ENCODE peak calls at places on chromosomes 12 and 14, in five cellular contexts. K, A, P, W and S are unnamed samples.

GRCh38 chr12:18258929-18259328 is 2.4 kb upstream of the PIK3C2G start:
- DNase-seq in W (no peak), A (no peak), K (no peak), P (no peak), S (no peak)

GRCh38 chr12:98440165-98440581 is 75.2 kb upstream of the TMPO start:
- DNase-seq in P (no peak), W (peak; percentile 89), A (peak; percentile 87), K (peak; percentile 95), S (no peak)

GRCh38 chr12:42794811-42795210 is 205.3 kb upstream of the PRICKLE1 start:
- DNase-seq in A (no peak), K (peak; percentile 55), P (no peak), W (no peak), S (no peak)

GRCh38 chr12:118337194-118337838 is 35.4 kb downstream of the TAOK3 start:
- DNase-seq in A (no peak), W (no peak), K (no peak), P (no peak), S (no peak)

GRCh38 chr12:113162102-113163029 is 12.8 kb downstream of the CFAP73 start:
- DNase-seq in A (no peak), W (no peak), P (peak; percentile 88), K (peak; percentile 67), S (no peak)

GRCh38 chr14:62143235-62143634 is 381.0 kb downstream of the SNAPC1 start:
- DNase-seq in P (no peak), W (peak; percentile 40), A (no peak), K (peak; percentile 70), S (no peak)

GRCh38 chr12:113980537-113981337 is 14.6 kb upstream of the RBM19 start:
- DNase-seq in W (peak; percentile 81), A (peak; percentile 28), P (peak; percentile 76), K (peak; percentile 75), S (no peak)

GRCh38 chr14:69648480-69649414 is 37.4 kb downstream of the SUSD6 start:
- DNase-seq in P (no peak), K (peak; percentile 60), W (no peak), A (no peak), S (no peak)

GRCh38 chr12:68963456-68963859 is 30.5 kb upstream of the CPM start:
- DNase-seq in W (peak; percentile 50), A (no peak), K (peak; percentile 23), P (no peak), S (no peak)

GRCh38 chr12:122850048-122850445 is 14.8 kb downstream of the HIP1R start:
- DNase-seq in P (no peak), W (no peak), A (no peak), K (no peak), S (no peak)

GRCh38 chr12:101209319-101210302 is at the start of gene SLC5A8:
- DNase-seq in A (no peak), K (no peak), W (no peak), P (peak; percentile 33), S (no peak)

GRCh38 chr12:53200458-53201169 is 6.4 kb downstream of the ITGB7 start:
- DNase-seq in W (no peak), P (no peak), K (no peak), A (no peak), S (no peak)

GRCh38 chr12:43336962-43337555 is 214.9 kb downstream of the ADAMTS20 start:
- DNase-seq in A (no peak), W (peak; percentile 34), P (peak; percentile 18), K (peak; percentile 74), S (no peak)

GRCh38 chr14:61246721-61247120 is 34.4 kb downstream of the TMEM30B start:
- DNase-seq in A (no peak), K (no peak), P (no peak), W (no peak), S (no peak)

GRCh38 chr12:114750905-114751304 is 66.9 kb upstream of the TBX3 start:
- DNase-seq in K (no peak), P (no peak), W (no peak), A (no peak), S (no peak)

GRCh38 chr14:32129124-32129523 is 52.0 kb downstream of the ARHGAP5 start:
- DNase-seq in K (peak; percentile 70), W (peak; percentile 14), P (no peak), A (no peak), S (no peak)

GRCh38 chr12:118064608-118065007 is 3.6 kb upstream of the WSB2 start:
- DNase-seq in W (no peak), K (no peak), A (no peak), P (peak; percentile 64), S (no peak)

GRCh38 chr14:100532154-100532915 is 54.9 kb downstream of the BEGAIN start:
- DNase-seq in P (no peak), A (peak; percentile 10), W (no peak), K (no peak), S (peak; percentile 80)

GRCh38 chr12:1184402-1184801 is 193.4 kb downstream of the ERC1 start:
- DNase-seq in A (no peak), P (no peak), W (no peak), K (no peak), S (no peak)

GRCh38 chr12:31485570-31485969 is 105.4 kb downstream of the DENND5B start:
- DNase-seq in P (no peak), W (no peak), A (no peak), K (no peak), S (no peak)

GRCh38 chr14:24817638-24818053 is 183.7 kb upstream of the GZMB start:
- DNase-seq in A (no peak), P (no peak), K (peak; percentile 46), W (peak; percentile 73), S (no peak)

GRCh38 chr14:96031691-96032090 is 7.5 kb upstream of the C14orf132 start:
- DNase-seq in A (no peak), P (no peak), W (no peak), K (no peak), S (no peak)

GRCh38 chr14:71454010-71454409 is 478.2 kb upstream of the RGS6 start:
- DNase-seq in P (no peak), K (no peak), W (no peak), A (no peak), S (no peak)

GRCh38 chr14:20671597-20672283 is 12.6 kb upstream of the RNASE4 start:
- DNase-seq in A (no peak), P (no peak), W (no peak), K (no peak), S (no peak)

GRCh38 chr14:88901991-88902390 is 77.5 kb downstream of the TTC8 start:
- DNase-seq in K (no peak), A (no peak), P (no peak), W (no peak), S (no peak)

GRCh38 chr12:51922762-51923505 is 15.6 kb downstream of the ACVRL1 start:
- DNase-seq in P (no peak), A (peak; percentile 68), K (peak; percentile 80), W (peak; percentile 78), S (peak; percentile 87)

GRCh38 chr12:49098035-49098451 is 3.4 kb upstream of the DHH start:
- DNase-seq in P (peak; percentile 90), W (peak; percentile 56), A (no peak), K (peak; percentile 47), S (no peak)